ENCODE peak calls at places on chromosome 9, in four cellular contexts. D, M, I and C are unnamed samples.

GRCh38 chr9:470041-470781 is 255.5 kb downstream of the DOCK8 start:
- DNase-seq in D (peak; percentile 91), M (peak; percentile 90), I (peak; percentile 60), C (peak; percentile 44)

GRCh38 chr9:137705443-137705863 is 86.6 kb downstream of the EHMT1 start:
- DNase-seq in D (no peak), M (no peak), I (no peak), C (no peak)

GRCh38 chr9:129242971-129243561 is 65.0 kb upstream of the IER5L start:
- DNase-seq in D (no peak), M (no peak), I (peak; percentile 37), C (peak; percentile 53)

GRCh38 chr9:127835930-127836586 is 18.4 kb downstream of the ENG start:
- DNase-seq in D (no peak), M (peak; percentile 80), I (peak; percentile 45), C (peak; percentile 77)

GRCh38 chr9:126371007-126371870 is 44.6 kb downstream of the MVB12B start:
- DNase-seq in D (no peak), M (no peak), I (no peak), C (no peak)

GRCh38 chr9:1100945-1101344 is 50.8 kb downstream of the DMRT2 start:
- DNase-seq in D (peak; percentile 59), M (peak; percentile 78), I (no peak), C (peak; percentile 67)

GRCh38 chr9:127684576-127684975 is 22.2 kb upstream of the CFAP157 start:
- DNase-seq in D (no peak), M (no peak), I (no peak), C (peak; percentile 73)

GRCh38 chr9:126474201-126474765 is 139.4 kb upstream of the LMX1B start:
- DNase-seq in D (peak; percentile 33), M (no peak), I (no peak), C (peak; percentile 12)

GRCh38 chr9:133333011-133333410 is 3.0 kb downstream of the SURF6 start:
- DNase-seq in D (no peak), M (peak; percentile 32), I (no peak), C (no peak)

GRCh38 chr9:88219601-88220000 is 81.3 kb upstream of the SPATA31C2 start:
- DNase-seq in D (no peak), M (no peak), I (no peak), C (no peak)

GRCh38 chr9:98101416-98101815 is 17.6 kb downstream of the TRIM14 start:
- DNase-seq in D (no peak), M (peak; percentile 28), I (no peak), C (no peak)

GRCh38 chr9:112408819-112409218 is 28.9 kb downstream of the HSDL2 start:
- DNase-seq in D (no peak), M (no peak), I (no peak), C (no peak)

DNA sequence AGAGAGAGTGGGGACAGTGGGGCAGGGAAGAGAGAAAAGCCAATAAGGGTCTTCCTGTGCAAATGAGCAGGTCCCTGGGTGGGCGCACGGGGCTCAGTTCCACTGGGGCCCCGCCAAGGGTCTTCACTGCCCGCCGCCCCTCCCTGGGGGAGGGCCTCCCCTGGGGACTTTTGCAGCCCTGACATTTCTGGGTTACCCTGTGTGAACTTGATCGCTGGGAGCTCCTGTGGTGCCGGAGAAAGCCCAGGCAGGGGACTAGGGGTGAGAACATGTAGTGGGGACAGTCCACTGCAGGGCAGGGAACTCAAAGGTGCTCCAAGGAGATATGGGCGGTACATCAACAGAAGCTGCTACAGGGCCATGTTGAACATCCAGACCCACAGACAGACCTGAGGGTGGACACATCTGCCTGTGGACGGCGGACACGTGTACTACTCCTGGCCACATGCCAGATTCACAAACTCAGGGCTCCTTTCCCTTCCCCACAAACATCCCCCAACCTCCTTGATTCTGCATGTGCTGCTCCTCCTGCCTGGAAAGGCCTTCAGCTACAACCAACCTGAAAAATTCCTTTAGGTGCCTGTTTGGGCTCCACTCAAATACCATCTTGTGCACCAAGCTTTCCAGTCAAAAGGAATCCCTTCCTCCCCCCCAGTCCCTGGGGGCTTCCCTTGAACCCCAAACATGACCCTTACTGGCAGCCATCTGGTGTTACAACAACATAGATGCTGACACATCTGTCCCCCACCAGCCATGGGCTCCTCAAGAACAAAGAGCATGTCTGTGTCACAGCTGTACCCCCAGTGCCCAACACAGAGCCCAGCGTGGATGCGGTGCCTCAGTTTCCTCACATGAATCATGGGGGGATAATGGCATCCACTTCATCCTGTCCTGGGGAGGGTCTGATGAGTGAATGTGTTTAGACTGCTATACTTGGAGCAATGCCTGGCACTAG is 42.9 kb upstream of the NEK6 start:
- DNase-seq in D (no peak), M (no peak), I (no peak), C (peak; percentile 4)
- TF ChIP-seq CTCF in D (no peak), M (no peak), I (no peak), C (no peak)

GRCh38 chr9:19870988-19871387 is 82.2 kb upstream of the SLC24A2 start:
- DNase-seq in D (no peak), M (no peak), I (no peak), C (no peak)

GRCh38 chr9:19876569-19877316 is 87.9 kb upstream of the SLC24A2 start:
- DNase-seq in D (no peak), M (no peak), I (no peak), C (no peak)

DNA sequence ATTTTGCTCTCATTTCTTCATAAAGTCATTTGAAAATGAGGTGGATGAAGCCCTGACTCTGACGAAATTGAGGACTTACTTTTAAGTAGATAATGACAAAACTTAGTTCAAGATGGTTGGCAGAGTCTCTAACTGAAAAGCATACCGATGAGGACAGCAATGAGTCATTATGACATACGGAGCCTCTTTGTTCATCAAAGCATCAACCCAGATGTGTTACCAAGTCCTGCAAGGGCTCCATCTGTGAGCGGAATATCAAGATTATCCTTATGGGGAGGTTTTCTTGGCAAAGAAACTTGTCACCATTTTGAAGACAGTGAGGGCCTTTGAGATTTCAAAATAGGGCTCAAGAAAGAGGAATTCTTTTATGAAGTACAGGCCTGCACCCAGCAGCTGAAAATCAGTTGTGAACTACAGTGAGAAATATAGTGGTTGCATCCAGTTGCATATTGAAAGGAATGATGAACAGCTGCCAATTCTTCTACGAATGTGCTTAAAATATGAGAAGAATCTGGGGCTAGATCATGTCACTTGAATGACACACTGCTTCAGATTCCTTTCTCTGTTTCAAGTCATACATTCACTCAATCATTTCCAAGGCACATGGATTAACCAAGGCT is 86.6 kb upstream of the SLC24A2 start:
- DNase-seq in D (no peak), M (no peak), I (no peak), C (no peak)
- TF ChIP-seq CTCF in D (no peak), M (no peak), I (no peak), C (no peak)

DNA sequence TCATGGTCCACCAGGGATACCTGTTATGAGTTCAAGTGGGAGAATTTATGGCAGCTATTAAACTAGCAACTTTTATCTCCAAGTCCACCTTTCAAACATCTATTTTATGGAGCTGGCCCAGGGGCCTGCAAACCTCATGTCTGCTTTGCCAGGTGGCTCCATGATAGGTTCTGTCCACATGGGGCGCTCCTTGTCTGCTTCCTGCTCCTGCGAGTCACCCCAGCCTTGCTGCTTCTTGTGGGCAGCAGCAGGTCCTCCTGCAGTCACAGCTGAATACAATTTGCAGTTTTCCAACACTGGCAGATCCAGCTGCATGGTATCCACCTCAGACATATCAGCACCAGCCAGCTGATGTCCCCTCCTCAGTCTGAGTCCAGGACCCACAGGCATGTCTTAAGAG is 39.6 kb upstream of the FRRS1L start:
- DNase-seq in D (no peak), M (no peak), I (no peak), C (no peak)
- TF ChIP-seq CTCF in D (no peak), M (no peak), I (no peak), C (no peak)

GRCh38 chr9:132311978-132312377 is 42.8 kb downstream of the SETX start:
- DNase-seq in D (no peak), M (no peak), I (no peak), C (no peak)

GRCh38 chr9:132312426-132312825 is 42.4 kb downstream of the SETX start:
- DNase-seq in D (no peak), M (no peak), I (no peak), C (no peak)

GRCh38 chr9:132309056-132309455 is 45.7 kb downstream of the SETX start:
- DNase-seq in D (no peak), M (no peak), I (no peak), C (no peak)

GRCh38 chr9:132312873-132313272 is 41.9 kb downstream of the SETX start:
- DNase-seq in D (no peak), M (no peak), I (no peak), C (no peak)
- TF ChIP-seq CTCF in D (no peak), M (no peak), I (no peak), C (peak; percentile 4)

GRCh38 chr9:132242621-132243155 is 80.8 kb downstream of the NTNG2 start:
- DNase-seq in D (no peak), M (peak; percentile 77), I (no peak), C (no peak)

GRCh38 chr9:132241483-132241839 is 79.6 kb downstream of the NTNG2 start:
- DNase-seq in D (no peak), M (no peak), I (no peak), C (no peak)

GRCh38 chr9:132241840-132242620 is 80.2 kb downstream of the NTNG2 start:
- DNase-seq in D (no peak), M (peak; percentile 79), I (no peak), C (no peak)

GRCh38 chr9:132244582-132245455 is 83.0 kb downstream of the NTNG2 start:
- DNase-seq in D (no peak), M (peak; percentile 80), I (no peak), C (no peak)

DNA sequence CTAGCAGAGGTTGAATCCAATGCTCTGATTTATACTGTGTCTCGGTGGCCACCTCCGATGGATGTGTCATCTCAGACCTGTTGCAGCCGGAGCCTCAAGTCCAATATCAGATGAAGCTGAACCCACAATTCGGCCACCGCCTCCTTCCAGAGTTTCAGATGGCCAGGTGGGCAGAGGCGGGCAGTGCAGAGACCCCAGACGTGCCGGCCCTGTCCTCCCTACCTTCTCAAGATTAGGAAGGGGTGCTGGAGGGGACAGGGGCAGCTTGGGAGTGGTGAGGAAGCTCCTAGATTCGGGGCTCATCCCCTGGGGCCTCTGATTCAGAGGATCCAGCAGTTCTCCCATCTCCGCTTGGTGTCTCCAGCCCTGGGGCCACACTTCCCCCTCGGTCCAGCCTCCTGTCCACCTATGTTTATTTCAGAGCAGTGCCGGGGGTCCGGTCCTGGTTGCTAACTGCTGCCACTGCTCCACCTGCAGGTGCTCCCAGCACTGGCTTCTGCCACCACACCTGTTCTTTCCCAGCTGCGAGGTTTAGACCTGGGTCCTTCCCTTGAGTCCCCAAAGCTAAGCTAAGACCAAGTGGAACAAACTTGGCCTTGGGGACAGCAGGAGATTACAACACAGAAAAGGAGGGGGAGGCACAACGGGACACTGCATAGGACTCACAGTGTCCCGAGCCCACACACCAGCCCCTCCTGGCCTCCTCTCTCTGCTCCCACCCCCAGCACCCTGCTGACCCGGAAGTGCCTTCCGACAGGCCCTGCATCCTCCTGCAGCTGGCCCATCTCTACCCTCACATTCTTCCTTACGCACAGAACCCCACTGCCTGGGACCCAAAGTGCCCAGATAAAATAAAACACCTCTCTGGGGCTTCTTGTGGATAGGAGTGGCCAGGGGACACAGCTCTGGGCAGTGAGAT is 81.6 kb downstream of the NTNG2 start:
- DNase-seq in D (no peak), M (peak; percentile 79), I (no peak), C (no peak)
- TF ChIP-seq CTCF in D (no peak), M (no peak), I (no peak), C (no peak)

GRCh38 chr9:36341936-36342577 is 58.0 kb downstream of the RNF38 start:
- DNase-seq in D (no peak), M (no peak), I (no peak), C (no peak)

GRCh38 chr9:36346578-36346977 is 53.5 kb downstream of the RNF38 start:
- DNase-seq in D (no peak), M (no peak), I (no peak), C (no peak)

GRCh38 chr9:36345103-36345846 is 54.8 kb downstream of the RNF38 start:
- DNase-seq in D (no peak), M (no peak), I (no peak), C (no peak)
- TF ChIP-seq CTCF in D (no peak), M (no peak), I (no peak), C (no peak)

GRCh38 chr9:73034962-73035361 is 82.1 kb upstream of the ALDH1A1 start:
- DNase-seq in D (no peak), M (no peak), I (no peak), C (no peak)
- TF ChIP-seq CTCF in D (no peak), M (no peak), I (no peak), C (no peak)

GRCh38 chr9:38000332-38000731 is 68.7 kb downstream of the SHB start:
- DNase-seq in D (no peak), M (no peak), I (no peak), C (no peak)
- TF ChIP-seq CTCF in D (no peak), M (no peak), I (no peak), C (no peak)